ENCODE peak calls at places on chromosomes 13 and 19, in six cellular contexts. Q is CD4-positive, alpha-beta T cell; K is GM12878; L is tibial artery; G is thoracic aorta; D is hepatocyte. S is an unnamed sample.

GRCh38 chr13:37960427-37960826 is 90.9 kb upstream of the TRPC4 start:
- DNase-seq in Q (no peak), K (no peak), L (no peak), G (no peak), D (no peak), S (no peak)

GRCh38 chr19:15331419-15332310 is 674 bp downstream of the BRD4 start:
- DNase-seq in Q (peak), K (no peak), L (peak), G (no peak), D (peak), S (peak)

GRCh38 chr13:38350114-38350617 is 515 bp downstream of the UFM1 start:
- DNase-seq in Q (peak), K (no peak), L (peak), G (peak), D (peak), S (peak)

GRCh38 chr13:40576369-40576768 is 90.1 kb downstream of the FOXO1 start:
- DNase-seq in Q (no peak), K (no peak), L (no peak), G (no peak), D (no peak), S (no peak)

GRCh38 chr13:24215732-24216131 is 55.2 kb downstream of the SPATA13 start:
- DNase-seq in Q (no peak), K (no peak), L (no peak), G (no peak), D (no peak), S (no peak)

GRCh38 chr13:41767801-41768200 is 193.1 kb downstream of the VWA8 start:
- DNase-seq in Q (no peak), K (no peak), L (no peak), G (no peak), D (no peak), S (no peak)

GRCh38 chr13:50417597-50417996 is 402.4 kb downstream of the KCNRG start:
- DNase-seq in Q (no peak), K (no peak), L (no peak), G (no peak), D (no peak), S (no peak)

GRCh38 chr19:3609779-3610719 is 3.4 kb upstream of the TBXA2R start:
- DNase-seq in Q (no peak), K (no peak), L (no peak), G (no peak), D (no peak), S (no peak)

GRCh38 chr19:57615346-57615745 is 1.3 kb downstream of the ZNF134 start:
- DNase-seq in Q (no peak), K (no peak), L (no peak), G (no peak), D (no peak), S (no peak)

GRCh38 chr19:5943623-5944022 is 29.6 kb downstream of the CAPS start:
- DNase-seq in Q (no peak), K (no peak), L (no peak), G (no peak), D (peak), S (no peak)

DNA sequence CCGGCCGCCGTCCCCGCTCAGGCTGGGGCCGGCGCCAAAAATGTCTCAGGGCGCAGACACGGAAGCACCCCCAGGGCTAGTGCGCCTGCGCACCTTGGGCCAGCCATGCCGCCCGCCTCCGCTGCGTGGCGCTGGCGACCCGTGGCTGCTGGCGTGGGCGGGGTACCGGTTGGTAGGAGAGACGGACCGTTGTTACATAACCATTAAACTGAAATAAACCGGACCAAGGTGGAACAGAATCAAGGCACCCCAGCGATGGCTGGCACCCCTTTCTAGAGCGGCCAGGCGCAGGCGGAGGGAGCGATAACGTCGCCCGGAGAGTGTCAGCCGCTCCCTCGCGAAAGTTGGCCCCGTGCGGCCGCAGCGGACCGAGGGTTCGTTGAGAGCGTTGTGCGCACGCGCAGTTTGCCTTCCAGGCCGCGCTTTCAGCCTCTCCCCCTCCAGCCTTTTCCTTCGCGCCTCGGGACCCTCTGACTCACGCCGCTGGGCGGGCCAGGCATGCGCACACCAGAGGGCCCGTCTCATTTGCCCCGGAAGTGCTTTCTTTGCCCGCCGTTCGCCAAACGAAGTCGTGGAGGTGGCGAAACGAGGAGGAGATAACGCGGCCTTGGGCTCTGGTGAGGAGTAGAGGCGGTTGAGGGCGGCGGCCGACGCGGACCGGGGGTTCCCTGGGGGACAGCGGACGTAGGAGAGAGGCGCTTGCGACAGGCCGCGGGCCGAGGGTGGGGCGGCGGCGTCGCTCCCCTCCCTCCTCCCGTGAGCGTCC is at the start of the genes PLEKHJ1 and SF3A2:
- DNase-seq in Q (peak), K (peak), L (peak), G (peak), D (peak), S (peak)
- TF ChIP-seq CTCF in Q (peak), K (peak), L (peak), G (peak), D (peak), S (peak)

GRCh38 chr13:65917731-65918130 is 1312.4 kb downstream of the PCDH9 start:
- DNase-seq in Q (no peak), K (no peak), L (no peak), G (no peak), D (peak), S (no peak)

GRCh38 chr13:65926750-65927171 is 1303.4 kb downstream of the PCDH9 start:
- DNase-seq in Q (no peak), K (no peak), L (no peak), G (no peak), D (peak), S (peak)

DNA sequence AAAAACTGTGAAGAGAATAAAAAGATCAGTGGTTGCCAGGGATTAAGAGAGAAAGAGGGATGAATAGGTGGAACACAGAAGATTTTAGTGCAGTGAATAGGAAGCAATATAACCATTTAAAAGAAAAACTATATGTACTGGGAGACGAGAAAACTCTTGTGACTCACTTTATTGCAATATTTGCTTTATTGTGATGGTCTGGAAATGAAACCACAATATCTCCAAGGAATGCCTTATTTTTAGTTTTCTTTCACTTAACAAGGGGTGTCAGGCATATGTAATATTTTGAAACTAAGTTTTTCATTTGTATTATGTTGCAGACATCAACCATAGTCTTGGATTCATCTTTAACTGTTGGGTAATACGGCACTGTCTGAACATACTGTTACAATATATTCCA is 1308.2 kb downstream of the PCDH9 start:
- DNase-seq in Q (no peak), K (no peak), L (no peak), G (no peak), D (no peak), S (no peak)
- TF ChIP-seq CTCF in Q (no peak), K (no peak), L (no peak), G (no peak), D (no peak), S (no peak)

DNA sequence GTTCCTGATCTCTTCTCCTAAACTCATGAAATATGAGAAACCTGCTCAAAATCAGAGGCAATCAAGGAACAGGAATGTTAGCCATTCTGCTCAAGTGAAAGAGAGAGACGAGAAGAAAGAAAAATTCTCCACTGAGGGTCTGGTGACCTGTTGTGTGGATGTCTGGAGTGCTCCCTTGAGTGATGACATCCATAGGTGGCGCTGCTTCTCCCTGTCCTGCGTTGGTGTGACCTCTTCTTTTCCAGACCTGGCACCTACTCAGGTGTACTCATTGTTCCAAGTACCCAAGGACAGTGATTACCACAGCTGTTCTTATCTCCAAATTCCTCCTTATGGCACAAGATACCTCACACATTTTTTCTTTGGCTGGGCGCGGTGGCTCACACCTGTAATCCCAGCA is 4.0 kb downstream of the ZNF223 start:
- DNase-seq in Q (no peak), K (no peak), L (no peak), G (no peak), D (no peak), S (no peak)
- TF ChIP-seq CTCF in Q (no peak), K (no peak), L (no peak), G (no peak), D (no peak), S (peak)

GRCh38 chr13:99702687-99703319 is 201.5 kb downstream of the TM9SF2 start:
- DNase-seq in Q (no peak), K (no peak), L (no peak), G (no peak), D (no peak), S (no peak)
- TF ChIP-seq CTCF in Q (no peak), K (no peak), L (no peak), G (no peak), D (no peak), S (no peak)

GRCh38 chr13:33284016-33284415 is 1.5 kb downstream of the STARD13 start:
- DNase-seq in Q (no peak), K (no peak), L (no peak), G (no peak), D (no peak), S (no peak)

GRCh38 chr13:33287142-33287882 is 1.8 kb upstream of the STARD13 start:
- DNase-seq in Q (no peak), K (no peak), L (no peak), G (no peak), D (no peak), S (no peak)

GRCh38 chr13:33286143-33286542 is 588 bp upstream of the STARD13 start:
- DNase-seq in Q (no peak), K (no peak), L (no peak), G (no peak), D (peak), S (no peak)

GRCh38 chr13:33284916-33285315 is 639 bp downstream of the STARD13 start:
- DNase-seq in Q (no peak), K (no peak), L (no peak), G (no peak), D (peak), S (no peak)

DNA sequence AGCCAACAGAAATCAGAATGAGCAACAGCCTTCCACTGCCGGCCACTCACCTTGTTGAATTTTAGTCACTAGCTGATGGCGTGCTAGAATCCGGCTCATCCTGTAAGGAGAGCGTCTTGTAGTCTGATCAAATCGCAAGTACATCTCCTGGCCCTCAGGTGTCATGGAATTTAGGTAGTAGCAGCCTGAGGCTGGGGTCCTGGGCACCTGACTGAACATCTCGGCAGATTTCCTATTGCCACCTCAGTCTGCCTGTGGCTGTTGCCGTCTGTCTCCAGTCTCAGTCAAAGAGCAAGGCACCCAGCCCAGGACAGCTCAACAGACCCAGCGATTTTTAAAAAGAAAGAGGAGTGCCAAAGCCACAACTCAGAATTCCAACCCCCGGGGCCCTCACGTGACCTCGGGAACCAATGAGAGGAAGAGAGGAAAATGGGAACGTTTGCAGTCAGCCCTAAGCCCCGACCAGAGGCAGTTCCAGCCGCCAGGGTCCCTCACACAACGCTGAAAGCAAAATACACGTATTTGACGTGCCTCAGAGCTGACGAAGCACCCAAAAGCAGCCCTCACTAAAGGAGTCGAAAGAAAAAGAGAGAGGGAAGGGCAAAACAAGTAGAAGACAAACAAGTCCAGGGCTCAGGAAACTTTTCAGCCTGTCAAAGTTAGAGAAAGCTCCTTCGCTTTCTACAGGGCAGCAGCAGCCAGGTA is at the start of gene STARD13:
- DNase-seq in Q (no peak), K (peak), L (peak), G (peak), D (peak), S (no peak)
- TF ChIP-seq CTCF in Q (no peak), K (no peak), L (peak), G (peak), D (peak), S (no peak)

DNA sequence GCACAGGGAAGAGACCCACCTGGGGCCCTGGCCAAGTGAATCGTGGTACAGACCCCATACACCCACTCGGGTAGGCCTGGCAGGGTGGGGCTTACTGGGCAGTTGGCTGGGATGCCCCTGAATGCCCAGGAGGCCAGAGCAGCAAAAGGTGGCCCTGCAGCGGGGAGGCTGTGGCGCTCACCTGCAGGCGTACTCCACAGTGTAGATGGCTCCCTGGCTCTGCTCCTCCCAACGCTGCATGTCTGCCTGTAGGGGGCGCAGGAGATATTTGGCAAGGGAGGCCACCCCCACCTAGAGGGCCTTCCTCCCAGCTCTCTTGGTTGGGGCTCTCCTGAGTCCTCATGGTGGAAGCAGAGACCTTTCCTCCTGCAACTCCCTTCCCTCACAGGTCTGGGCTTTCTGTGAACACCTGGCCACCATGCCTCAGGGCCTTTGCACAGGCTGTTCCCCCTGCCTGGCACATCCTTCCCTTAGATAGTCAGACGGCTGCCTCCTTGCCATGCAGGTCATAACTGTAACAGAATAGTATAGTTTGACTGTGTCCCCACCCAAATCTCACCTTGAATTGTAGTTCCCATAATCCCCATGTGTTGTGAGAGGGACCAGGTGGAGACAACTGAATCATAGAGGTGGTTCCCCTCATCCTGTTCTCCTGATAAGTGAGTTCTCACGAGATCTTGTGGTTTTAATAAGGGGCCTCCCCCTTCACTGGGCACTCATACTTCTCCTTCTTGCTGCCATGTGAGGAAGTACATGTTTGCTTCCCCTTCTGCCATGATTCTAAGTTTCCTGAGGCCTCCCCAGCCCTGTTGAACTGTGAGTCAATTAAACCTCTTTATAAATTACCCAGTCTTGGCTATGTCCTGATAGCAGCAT is 5.9 kb downstream of the BORCS8 start:
- DNase-seq in Q (peak), K (no peak), L (no peak), G (no peak), D (peak), S (peak)
- TF ChIP-seq CTCF in Q (peak), K (peak), L (peak), G (peak), D (peak), S (peak)

GRCh38 chr13:113121183-113121927 is 1.2 kb upstream of the F10 start:
- DNase-seq in Q (no peak), K (no peak), L (peak), G (no peak), D (no peak), S (no peak)

GRCh38 chr13:113122571-113123225 is at the start of gene F10:
- DNase-seq in Q (no peak), K (no peak), L (peak), G (no peak), D (peak), S (no peak)

GRCh38 chr13:113124211-113125025 is 1.8 kb downstream of the F10 start:
- DNase-seq in Q (no peak), K (no peak), L (peak), G (no peak), D (no peak), S (no peak)

GRCh38 chr13:113121928-113122420 is 625 bp upstream of the F10 start:
- DNase-seq in Q (no peak), K (no peak), L (peak), G (no peak), D (no peak), S (no peak)

GRCh38 chr13:113123226-113124150 is 889 bp downstream of the F10 start:
- DNase-seq in Q (no peak), K (no peak), L (peak), G (no peak), D (no peak), S (no peak)
- TF ChIP-seq CTCF in Q (no peak), K (peak), L (no peak), G (no peak), D (peak), S (peak)

DNA sequence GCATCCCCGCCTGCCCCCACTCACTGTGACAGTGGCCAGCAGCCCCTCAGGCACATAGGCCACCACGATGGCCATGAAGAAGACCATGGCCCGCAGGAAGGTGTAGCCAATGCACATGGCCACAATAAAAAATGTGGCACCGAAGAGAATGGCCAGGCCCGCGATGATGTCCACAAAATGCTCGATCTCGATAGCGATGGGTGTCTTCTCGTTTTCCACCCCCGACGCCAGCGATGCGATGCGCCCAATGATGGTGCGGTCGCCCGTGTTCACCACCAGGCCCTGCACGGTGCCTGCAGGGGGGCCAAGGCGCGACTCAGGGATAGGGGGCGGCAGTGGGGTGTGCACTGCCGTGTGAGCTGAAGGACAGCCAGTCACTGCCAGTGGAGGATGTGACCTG is 3.7 kb downstream of the ATP4A start:
- DNase-seq in Q (no peak), K (no peak), L (no peak), G (no peak), D (no peak), S (no peak)
- TF ChIP-seq CTCF in Q (no peak), K (no peak), L (no peak), G (no peak), D (no peak), S (no peak)

DNA sequence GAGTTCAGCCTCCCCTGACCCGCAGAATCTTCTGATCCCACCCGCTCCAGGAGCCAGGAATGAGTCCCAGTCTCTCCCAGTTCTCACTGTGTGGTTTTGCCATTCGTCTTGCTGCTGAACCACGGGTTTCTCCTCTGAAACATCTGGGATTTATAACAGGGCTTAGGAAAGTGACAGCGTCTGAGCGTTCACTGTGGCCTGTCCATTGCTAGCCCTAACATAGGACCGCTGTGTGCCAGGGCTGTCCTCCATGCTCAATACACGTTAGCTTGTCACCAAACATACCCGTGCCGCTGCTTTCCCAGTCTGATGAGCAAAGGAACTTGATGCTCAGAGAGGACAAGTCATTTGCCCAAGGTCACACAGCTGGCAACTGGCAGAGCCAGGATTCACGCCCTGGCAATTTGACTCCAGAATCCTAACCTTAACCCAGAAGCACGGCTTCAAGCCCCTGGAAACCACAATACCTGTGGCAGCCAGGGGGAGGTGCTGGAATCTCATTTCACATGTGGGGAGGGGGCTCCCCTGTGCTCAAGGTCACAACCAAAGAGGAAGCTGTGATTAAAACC is 1.1 kb upstream of the APOE start:
- DNase-seq in Q (no peak), K (no peak), L (no peak), G (no peak), D (peak), S (peak)
- TF ChIP-seq CTCF in Q (no peak), K (no peak), L (no peak), G (no peak), D (peak), S (peak)

S was measured in DND-41.